ENCODE peak calls at places on chromosomes 5 and 9, in eight cellular contexts. T is spleen, O is gastrocnemius medialis, R is H1, Y is tibial nerve, A is A549, H is ovary, F is right lobe of liver. Z is an unnamed sample. For H3K4me1, the result is how much of the 10 kb centered on the place peaks cover.

GRCh38 chr9:16410601-16411285 is 459.7 kb downstream of the BNC2 start:
- DNase-seq in O (no peak), F (no peak), Y (no peak), A (peak), T (no peak), R (no peak), H (no peak), Z (no peak)

GRCh38 chr5:13932006-13932405 is 12.5 kb downstream of the DNAH5 start:
- DNase-seq in H (no peak), Y (no peak), T (no peak), R (no peak), F (no peak), O (no peak), A (no peak), Z (no peak)

GRCh38 chr5:169300468-169301385 is at the start of gene SLIT3:
- DNase-seq in H (peak), O (peak), R (peak), F (no peak), Y (peak), T (peak), A (peak), Z (peak)

GRCh38 chr9:87577746-87578145 is 80.1 kb downstream of the DAPK1 start:
- DNase-seq in R (no peak), Y (no peak), H (no peak), O (no peak), T (no peak), A (no peak), F (no peak), Z (no peak)

GRCh38 chr9:115498338-115498737 is 380.4 kb upstream of the TNC start:
- DNase-seq in H (no peak), T (no peak), R (no peak), A (peak), O (no peak), Y (no peak), F (no peak), Z (no peak)

GRCh38 chr9:127076860-127077657 is 45.4 kb downstream of the ANGPTL2 start:
- DNase-seq in A (no peak), F (no peak), R (no peak), O (no peak), Y (no peak), H (no peak), T (no peak), Z (no peak)

GRCh38 chr5:114122852-114123251 is 239.0 kb upstream of the KCNN2 start:
- DNase-seq in O (no peak), R (no peak), Y (no peak), F (no peak), A (no peak), T (no peak), H (no peak), Z (no peak)

GRCh38 chr5:100448250-100448649 is 86.9 kb upstream of the FAM174A start:
- DNase-seq in H (no peak), O (no peak), T (no peak), R (no peak), A (no peak), Y (no peak), F (no peak), Z (no peak)

GRCh38 chr5:172496671-172497371 is 42.5 kb upstream of the SH3PXD2B start:
- DNase-seq in Y (peak), H (no peak), R (no peak), O (no peak), T (no peak), F (no peak), A (no peak), Z (peak)

GRCh38 chr5:41507501-41507900 is 2.9 kb downstream of the PLCXD3 start:
- DNase-seq in T (no peak), R (no peak), O (no peak), F (no peak), A (no peak), Y (no peak), H (no peak), Z (no peak)

GRCh38 chr5:147479431-147479830 is 30.4 kb downstream of the DPYSL3 start:
- DNase-seq in T (no peak), A (no peak), Y (no peak), F (no peak), O (no peak), R (no peak), H (no peak), Z (no peak)

GRCh38 chr5:167889276-167889675 is 402.2 kb upstream of the WWC1 start:
- DNase-seq in Y (no peak), A (no peak), H (no peak), F (no peak), T (no peak), R (no peak), O (no peak), Z (no peak)

GRCh38 chr9:130354806-130355205 is 89.2 kb downstream of the HMCN2 start:
- DNase-seq in T (no peak), R (no peak), O (no peak), Y (no peak), A (no peak), F (no peak), H (no peak), Z (peak)

GRCh38 chr5:96668725-96669124 is 6.5 kb downstream of the CAST start:
- DNase-seq in O (no peak), H (no peak), A (no peak), F (peak), T (no peak), Y (no peak), R (no peak), Z (no peak)

GRCh38 chr5:174501461-174502069 is 222.8 kb upstream of the MSX2 start:
- DNase-seq in H (no peak), F (no peak), A (no peak), R (no peak), Y (no peak), T (no peak), O (no peak), Z (no peak)

GRCh38 chr9:116499986-116500871 is 186.9 kb upstream of the TRIM32 start:
- DNase-seq in T (no peak), F (no peak), H (no peak), O (no peak), R (no peak), Y (no peak), A (peak), Z (no peak)

GRCh38 chr9:90287567-90288274 is 354.9 kb downstream of the DIRAS2 start:
- DNase-seq in Y (no peak), O (no peak), H (no peak), A (no peak), T (no peak), F (no peak), R (no peak), Z (no peak)

GRCh38 chr5:138647794-138648193 is 72.6 kb upstream of the HSPA9 start:
- DNase-seq in A (no peak), O (no peak), H (no peak), Y (no peak), T (no peak), R (no peak), F (no peak), Z (no peak)

GRCh38 chr9:84340535-84340934 is at the start of gene SLC28A3:
- DNase-seq in O (no peak), R (no peak), F (no peak), T (no peak), Y (no peak), A (no peak), H (no peak), Z (no peak)

GRCh38 chr5:81556809-81557208 is 162.9 kb upstream of the ACOT12 start:
- DNase-seq in F (no peak), A (no peak), Y (no peak), H (no peak), R (no peak), O (no peak), T (no peak), Z (no peak)

GRCh38 chr5:171574374-171574773 is 154.9 kb downstream of the FGF18 start:
- DNase-seq in A (no peak), F (no peak), T (no peak), H (no peak), Y (no peak), R (no peak), O (no peak), Z (no peak)

GRCh38 chr5:67693956-67694564 is 497.5 kb upstream of the CD180 start:
- DNase-seq in O (peak), F (no peak), A (no peak), Y (peak), T (no peak), H (peak), R (no peak), Z (peak)

GRCh38 chr5:179608131-179608581 is 15.3 kb downstream of the HNRNPH1 start:
- DNase-seq in A (no peak), F (no peak), R (no peak), T (peak), Y (no peak), H (no peak), O (no peak), Z (peak)

GRCh38 chr9:14238044-14238443 is 75.9 kb downstream of the NFIB start:
- DNase-seq in R (no peak), H (no peak), Y (no peak), T (no peak), F (no peak), A (peak), O (no peak), Z (no peak)

GRCh38 chr9:92771309-92771708 is 6.7 kb upstream of the BICD2 start:
- DNase-seq in Y (no peak), A (no peak), O (no peak), R (no peak), T (no peak), F (no peak), H (no peak), Z (no peak)

GRCh38 chr5:176180339-176180738 is 57.9 kb upstream of the SIMC1 start:
- DNase-seq in F (no peak), R (no peak), A (no peak), Y (no peak), O (no peak), T (no peak), H (peak), Z (no peak)

GRCh38 chr5:109485030-109485429 is 75.3 kb upstream of the PJA2 start:
- DNase-seq in A (no peak), Y (peak), O (peak), R (no peak), H (no peak), F (peak), T (no peak), Z (peak)

GRCh38 chr5:120466337-120467006 is 2.4 kb downstream of the PRR16 start:
- DNase-seq in Y (no peak), F (no peak), A (no peak), H (no peak), R (no peak), O (no peak), T (no peak), Z (no peak)
- H3K4me3 ChIP-seq in Y (no peak), F (no peak), A (no peak), H (peak), R (no peak), O (peak), T (no peak), Z (no peak)

DNA sequence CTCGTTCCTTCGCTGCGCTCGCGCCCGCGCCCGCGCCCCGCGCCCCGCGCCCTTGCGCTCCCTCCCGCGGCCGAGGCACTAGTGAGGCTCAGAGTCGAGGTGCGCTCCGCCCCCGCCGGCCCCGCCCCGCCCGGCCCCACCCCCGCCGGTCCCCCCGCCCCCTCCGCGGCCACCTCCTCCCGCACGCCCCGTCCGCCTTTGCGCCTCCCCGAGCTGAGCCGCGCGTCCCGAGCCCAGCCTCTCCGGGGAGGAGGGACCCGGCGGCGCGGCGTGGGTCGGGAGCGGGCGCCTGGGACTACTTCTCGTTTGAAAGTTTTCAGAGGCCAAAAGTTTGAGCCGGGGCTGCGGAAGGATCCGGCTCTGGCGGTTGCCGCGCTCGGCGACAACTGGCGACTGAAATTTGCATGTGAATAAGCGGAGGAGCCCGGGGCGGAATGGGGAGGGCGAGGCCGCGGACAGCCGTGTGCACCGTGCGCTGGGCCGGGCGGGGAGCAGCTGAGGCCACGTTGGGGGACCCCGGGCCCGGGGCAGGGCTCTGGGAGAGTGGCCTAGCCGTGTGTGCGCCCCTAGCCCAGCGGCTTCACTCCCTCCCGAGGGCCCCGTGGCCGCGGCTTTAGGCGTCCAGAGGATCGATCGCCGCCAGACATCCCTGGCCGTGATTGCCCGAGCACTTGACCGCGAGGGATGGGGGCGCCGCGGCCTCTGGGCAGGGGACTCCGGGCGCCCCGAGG is at the start of gene NOTCH1:
- DNase-seq in O (peak), A (peak), Y (peak), F (peak), H (peak), T (peak), R (no peak), Z (peak)
- TF ChIP-seq POLR2A in O (peak), A (peak), Y (peak), F (peak), H (peak), T (peak), R (peak), Z (no peak)

GRCh38 chr9:124410321-124410913 is 4.8 kb downstream of the PSMB7 start:
- DNase-seq in F (no peak), H (no peak), O (no peak), Y (no peak), R (no peak), T (no peak), A (no peak), Z (no peak)

GRCh38 chr9:124409410-124409809 is 5.8 kb downstream of the PSMB7 start:
- DNase-seq in A (no peak), H (no peak), R (no peak), O (no peak), Y (no peak), F (no peak), T (no peak), Z (no peak)

GRCh38 chr9:124412228-124412575 is 3.0 kb downstream of the PSMB7 start:
- DNase-seq in R (no peak), T (no peak), F (no peak), H (no peak), Y (no peak), O (no peak), A (no peak), Z (no peak)

GRCh38 chr9:124414612-124415011 is 630 bp downstream of the PSMB7 start:
- DNase-seq in A (no peak), Y (no peak), R (no peak), H (no peak), F (no peak), O (no peak), T (no peak), Z (no peak)

DNA sequence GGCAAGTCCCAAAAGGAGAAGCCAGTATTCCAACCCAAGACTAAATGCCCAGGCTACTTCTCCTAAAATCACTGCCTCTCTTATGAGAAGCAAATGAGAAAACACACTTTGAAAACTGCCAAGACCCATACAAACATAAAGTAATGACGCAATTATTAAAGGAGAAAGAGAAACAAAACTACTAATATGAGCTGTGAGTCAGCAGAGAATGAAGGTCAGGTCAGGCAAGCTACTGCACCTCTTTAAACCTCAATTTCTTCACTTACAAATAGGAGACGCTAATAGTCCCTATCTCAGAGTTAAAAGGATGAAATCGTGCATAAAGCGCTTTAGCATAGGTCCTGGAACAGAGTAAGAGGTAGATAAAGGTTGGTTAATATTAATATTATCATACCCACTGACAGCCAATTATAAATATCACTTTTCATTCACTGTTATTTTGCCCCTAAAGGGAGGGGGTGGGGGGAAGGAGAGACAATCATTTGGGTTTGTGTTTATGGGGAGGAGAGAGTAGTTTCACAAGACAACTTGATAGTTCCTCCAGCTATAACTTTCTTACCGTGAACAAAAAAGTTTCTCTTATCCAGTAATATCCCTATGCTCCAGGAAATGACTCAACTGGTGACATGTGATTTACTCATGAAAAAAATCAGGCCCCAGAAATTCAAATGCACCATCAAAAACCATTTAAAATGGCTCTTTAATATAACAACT is 3.6 kb downstream of the PSMB7 start:
- DNase-seq in A (no peak), T (no peak), H (no peak), R (no peak), O (no peak), F (no peak), Y (no peak), Z (no peak)
- H3K4me1 ChIP-seq in A (under half), T (half or more), H (under half), R (under half), O (under half), F (under half), Y (under half), Z (under half)

GRCh38 chr5:1763960-1764605 is 35.6 kb downstream of the MRPL36 start:
- DNase-seq in A (no peak), T (peak), R (no peak), F (peak), O (no peak), Y (no peak), H (peak), Z (no peak)

GRCh38 chr5:1762878-1763547 is 36.6 kb downstream of the MRPL36 start:
- DNase-seq in T (peak), F (peak), Y (no peak), A (no peak), H (no peak), O (no peak), R (no peak), Z (no peak)

GRCh38 chr5:1764606-1764960 is 35.1 kb downstream of the MRPL36 start:
- DNase-seq in Y (no peak), R (no peak), O (no peak), A (no peak), T (peak), F (peak), H (no peak), Z (no peak)

GRCh38 chr5:1762121-1762877 is 37.3 kb downstream of the MRPL36 start:
- DNase-seq in O (no peak), Y (no peak), T (peak), F (peak), H (no peak), A (no peak), R (no peak), Z (no peak)

GRCh38 chr5:1763548-1763911 is 36.1 kb downstream of the MRPL36 start:
- DNase-seq in O (no peak), H (peak), R (no peak), T (peak), F (peak), A (peak), Y (peak), Z (peak)
- H3K4me3 ChIP-seq in O (no peak), H (no peak), R (no peak), T (no peak), F (no peak), A (no peak), Y (no peak), Z (no peak)

GRCh38 chr9:125580701-125581286 is 126.2 kb downstream of the MAPKAP1 start:
- DNase-seq in O (no peak), T (no peak), H (no peak), A (no peak), F (no peak), Y (no peak), R (no peak), Z (no peak)
- TF ChIP-seq POLR2A in O (no peak), T (no peak), H (no peak), A (no peak), F (no peak), Y (no peak), R (no peak), Z (no peak)

Z was measured in testis.